ENCODE peak calls at places on chromosomes 13 and 19, in five cellular contexts. O is Right ventricle myocardium superior, N is T-helper 1 cell, V is glutamatergic neuron, B is HFFc6. Y is an unnamed sample.

GRCh38 chr13:112893570-112894422 is 75.2 kb upstream of the MCF2L start:
- DNase-seq in V (peak), O (peak), B (no peak), N (no peak), Y (no peak)

GRCh38 chr13:35700661-35701060 is 224.2 kb upstream of the MAB21L1 start:
- DNase-seq in O (no peak), V (no peak), N (no peak), B (peak), Y (no peak)

GRCh38 chr13:28449826-28450773 is 44.8 kb downstream of the FLT1 start:
- DNase-seq in V (no peak), O (no peak), N (no peak), B (peak), Y (no peak)

GRCh38 chr19:35378356-35378755 is 7.5 kb downstream of the GPR42 start:
- DNase-seq in O (no peak), N (no peak), B (no peak), V (no peak), Y (no peak)

GRCh38 chr19:7272856-7273578 is 21.2 kb downstream of the INSR start:
- DNase-seq in B (no peak), V (no peak), O (no peak), N (no peak), Y (no peak)

GRCh38 chr19:5829567-5830315 is 9.8 kb downstream of the FUT6 start:
- DNase-seq in N (no peak), B (no peak), V (no peak), O (no peak), Y (no peak)

GRCh38 chr19:12952488-12953455 is 4.3 kb downstream of the GADD45GIP1 start:
- DNase-seq in O (no peak), B (peak), V (no peak), N (no peak), Y (peak)

GRCh38 chr19:53394522-53394973 is 401 bp upstream of the ZNF765 start:
- DNase-seq in O (peak), B (no peak), N (no peak), V (peak), Y (peak)

GRCh38 chr19:35696835-35697234 is 7.5 kb upstream of the ZBTB32 start:
- DNase-seq in B (no peak), O (no peak), N (no peak), V (no peak), Y (no peak)

GRCh38 chr19:17579523-17580244 is 24.2 kb downstream of the COLGALT1 start:
- DNase-seq in B (peak), N (no peak), O (peak), V (peak), Y (peak)

GRCh38 chr19:4014541-4015491 is 7.3 kb downstream of the PIAS4 start:
- DNase-seq in V (no peak), O (peak), B (no peak), N (peak), Y (no peak)

GRCh38 chr13:77810430-77810829 is 108.2 kb downstream of the EDNRB start:
- DNase-seq in O (no peak), V (no peak), N (no peak), B (peak), Y (peak)

GRCh38 chr19:16640951-16641350 is 12.9 kb upstream of the MED26 start:
- DNase-seq in O (no peak), N (no peak), B (no peak), V (no peak), Y (no peak)

GRCh38 chr19:12834418-12834943 is at the start of gene RTBDN:
- DNase-seq in N (no peak), O (no peak), V (peak), B (no peak), Y (peak)

GRCh38 chr19:42332059-42332458 is 6.6 kb downstream of the MEGF8 start:
- DNase-seq in B (no peak), O (no peak), N (no peak), V (no peak), Y (no peak)

GRCh38 chr19:7467009-7467989 is 21.5 kb downstream of the PEX11G start:
- DNase-seq in O (no peak), V (no peak), N (no peak), B (no peak), Y (no peak)

GRCh38 chr19:9431475-9431874 is 3.9 kb downstream of the ZNF266 start:
- DNase-seq in O (no peak), B (peak), N (peak), V (peak), Y (peak)

GRCh38 chr19:54517483-54517882 is 14.9 kb downstream of the LAIR2 start:
- DNase-seq in O (peak), N (peak), V (no peak), B (peak), Y (peak)

GRCh38 chr19:47232422-47233211 is 1.6 kb upstream of the BBC3 start:
- DNase-seq in B (peak), V (no peak), O (no peak), N (no peak), Y (peak)

GRCh38 chr13:59354665-59355064 is 809.1 kb downstream of the DIAPH3 start:
- DNase-seq in N (no peak), B (no peak), V (no peak), O (no peak), Y (no peak)

GRCh38 chr13:114142640-114143490 is 10.4 kb upstream of the RASA3 start:
- DNase-seq in V (no peak), B (no peak), N (peak), O (peak), Y (peak)

GRCh38 chr13:110388141-110388943 is 81.3 kb downstream of the COL4A2 start:
- DNase-seq in N (no peak), V (no peak), B (peak), O (peak), Y (peak)

GRCh38 chr13:107301724-107302374 is 733.9 kb upstream of the ARGLU1 start:
- DNase-seq in B (no peak), V (no peak), O (no peak), N (no peak), Y (no peak)

GRCh38 chr13:76378767-76379166 is 507.4 kb downstream of the KCTD12 start:
- DNase-seq in B (no peak), V (no peak), N (no peak), O (no peak), Y (no peak)

GRCh38 chr19:55384576-55385235 is 614 bp upstream of the TMEM238 start:
- DNase-seq in V (no peak), O (no peak), N (no peak), B (no peak), Y (no peak)

GRCh38 chr13:26653310-26653709 is 95.8 kb downstream of the WASF3 start:
- DNase-seq in O (no peak), B (peak), N (no peak), V (no peak), Y (no peak)

GRCh38 chr13:21747456-21747855 is 76.6 kb downstream of the FGF9 start:
- DNase-seq in N (no peak), B (no peak), V (no peak), O (no peak), Y (no peak)

GRCh38 chr19:10292789-10293636 is 3.3 kb downstream of the ICAM5 start:
- DNase-seq in B (no peak), N (no peak), O (no peak), V (no peak), Y (no peak)